ENCODE peak calls at places on chromosome 18, in six cellular contexts. A is ELF-1, Y is NCI-H510A treated with DMSO at 0.1 percent for 48 hours, U is GM13976, C is H54, N is fibroblast of mammary gland. B is an unnamed sample.
A peak's percentile ranks its signal among the peaks of the same experiment; 100 is the strongest.

GRCh38 chr18:46497129-46497528 is 159.9 kb downstream of the LOXHD1 start:
- DNase-seq in A (peak; percentile 49), Y (no peak), U (no peak), C (no peak), N (peak; percentile 16), B (peak; percentile 1)

GRCh38 chr18:79071037-79071960 is 2.1 kb downstream of the ATP9B start:
- DNase-seq in A (no peak), Y (no peak), U (no peak), C (no peak), N (no peak), B (no peak)

GRCh38 chr18:79441261-79441819 is 45.6 kb downstream of the NFATC1 start:
- DNase-seq in A (no peak), Y (no peak), U (no peak), C (no peak), N (no peak), B (no peak)

GRCh38 chr18:77177009-77177408 is 44.4 kb upstream of the MBP start:
- DNase-seq in A (no peak), Y (no peak), U (no peak), C (no peak), N (peak; percentile 81), B (no peak)

GRCh38 chr18:32093106-32093511 is 1.4 kb downstream of the RNF138 start:
- DNase-seq in A (peak; percentile 85), Y (peak; percentile 50), U (peak; percentile 57), C (peak; percentile 7), N (peak; percentile 56), B (peak; percentile 9)

GRCh38 chr18:46374850-46375249 is 270.7 kb downstream of the HAUS1 start:
- DNase-seq in A (peak; percentile 69), Y (no peak), U (no peak), C (no peak), N (no peak), B (no peak)

GRCh38 chr18:28712172-28712571 is 535.2 kb upstream of the CDH2 start:
- DNase-seq in A (no peak), Y (no peak), U (no peak), C (no peak), N (no peak), B (no peak)

GRCh38 chr18:24267878-24268277 is 129.0 kb downstream of the CABYR start:
- DNase-seq in A (no peak), Y (no peak), U (no peak), C (no peak), N (no peak), B (no peak)

GRCh38 chr18:267380-267687 is 513 bp downstream of the THOC1 start:
- DNase-seq in A (no peak), Y (peak; percentile 54), U (no peak), C (no peak), N (peak; percentile 11), B (peak; percentile 20)

GRCh38 chr18:79911009-79911870 is 40.2 kb downstream of the SLC66A2 start:
- DNase-seq in A (peak; percentile 53), Y (no peak), U (peak; percentile 33), C (no peak), N (no peak), B (no peak)

GRCh38 chr18:49795612-49796552 is 17.5 kb downstream of the ACAA2 start:
- DNase-seq in A (no peak), Y (no peak), U (no peak), C (no peak), N (no peak), B (no peak)

GRCh38 chr18:58567453-58568196 is 61.3 kb downstream of the ALPK2 start:
- DNase-seq in A (no peak), Y (no peak), U (no peak), C (no peak), N (peak; percentile 100), B (no peak)

GRCh38 chr18:6219116-6219717 is 195.5 kb downstream of the L3MBTL4 start:
- DNase-seq in A (peak; percentile 64), Y (no peak), U (peak; percentile 33), C (peak; percentile 33), N (peak; percentile 57), B (no peak)

GRCh38 chr18:77495982-77496690 is 246.5 kb downstream of the GALR1 start:
- DNase-seq in A (no peak), Y (no peak), U (no peak), C (no peak), N (no peak), B (no peak)

GRCh38 chr18:51151568-51152511 is 45.6 kb downstream of the MEX3C start:
- DNase-seq in A (peak; percentile 48), Y (no peak), U (peak; percentile 74), C (no peak), N (no peak), B (no peak)

GRCh38 chr18:10525563-10526210 is at the start of gene NAPG:
- DNase-seq in A (peak; percentile 93), Y (peak; percentile 66), U (peak; percentile 96), C (peak; percentile 93), N (peak; percentile 92), B (peak; percentile 82)

GRCh38 chr18:5585653-5586052 is 41.9 kb upstream of the EPB41L3 start:
- DNase-seq in A (no peak), Y (no peak), U (no peak), C (no peak), N (no peak), B (no peak)

GRCh38 chr18:79856119-79857080 is 58.7 kb downstream of the KCNG2 start:
- DNase-seq in A (peak; percentile 82), Y (no peak), U (peak; percentile 77), C (no peak), N (peak; percentile 18), B (no peak)

GRCh38 chr18:44601447-44601846 is 79.2 kb upstream of the SETBP1 start:
- DNase-seq in A (no peak), Y (no peak), U (no peak), C (no peak), N (peak; percentile 85), B (peak; percentile 89)

GRCh38 chr18:60017371-60017770 is 117.6 kb downstream of the PMAIP1 start:
- DNase-seq in A (peak; percentile 53), Y (no peak), U (no peak), C (no peak), N (no peak), B (no peak)

GRCh38 chr18:75284566-75284965 is 74.0 kb downstream of the TSHZ1 start:
- DNase-seq in A (no peak), Y (no peak), U (no peak), C (no peak), N (no peak), B (no peak)

GRCh38 chr18:73893879-73894278 is 253.8 kb downstream of the FBXO15 start:
- DNase-seq in A (no peak), Y (no peak), U (no peak), C (no peak), N (peak; percentile 20), B (no peak)

GRCh38 chr18:43001821-43002220 is 113.7 kb downstream of the RIT2 start:
- DNase-seq in A (no peak), Y (no peak), U (no peak), C (no peak), N (no peak), B (no peak)

GRCh38 chr18:10726198-10727068 is 200.6 kb downstream of the NAPG start:
- DNase-seq in A (peak; percentile 64), Y (no peak), U (peak; percentile 29), C (no peak), N (no peak), B (no peak)

GRCh38 chr18:59629894-59630293 is 67.3 kb downstream of the CCBE1 start:
- DNase-seq in A (no peak), Y (no peak), U (no peak), C (no peak), N (peak; percentile 35), B (no peak)

GRCh38 chr18:9209230-9209629 is 72.6 kb downstream of the ANKRD12 start:
- DNase-seq in A (no peak), Y (no peak), U (no peak), C (no peak), N (no peak), B (no peak)

GRCh38 chr18:26863122-26863879 is 2.2 kb downstream of the AQP4 start:
- DNase-seq in A (peak; percentile 67), Y (peak; percentile 61), U (no peak), C (no peak), N (no peak), B (no peak)

GRCh38 chr18:57730146-57730545 is 73.0 kb downstream of the ATP8B1 start:
- DNase-seq in A (no peak), Y (no peak), U (no peak), C (no peak), N (no peak), B (no peak)

GRCh38 chr18:76821356-76821874 is 942 bp upstream of the ZNF236 start:
- DNase-seq in A (no peak), Y (no peak), U (no peak), C (no peak), N (no peak), B (no peak)

GRCh38 chr18:58745914-58746313 is 74.6 kb downstream of the MALT1 start:
- DNase-seq in A (no peak), Y (no peak), U (no peak), C (no peak), N (no peak), B (no peak)

GRCh38 chr18:48333563-48333962 is 75.6 kb downstream of the ZBTB7C start:
- DNase-seq in A (no peak), Y (peak; percentile 83), U (no peak), C (no peak), N (no peak), B (no peak)

GRCh38 chr18:49170925-49171509 is 220.3 kb upstream of the SMAD7 start:
- DNase-seq in A (no peak), Y (no peak), U (no peak), C (no peak), N (no peak), B (no peak)

GRCh38 chr18:58417752-58418151 is 211.1 kb downstream of the ALPK2 start:
- DNase-seq in A (no peak), Y (no peak), U (no peak), C (peak; percentile 22), N (peak; percentile 92), B (no peak)

GRCh38 chr18:33034212-33034611 is 261.4 kb upstream of the KLHL14 start:
- DNase-seq in A (no peak), Y (no peak), U (no peak), C (no peak), N (no peak), B (no peak)

GRCh38 chr18:26655010-26655613 is 106.8 kb upstream of the KCTD1 start:
- DNase-seq in A (no peak), Y (no peak), U (no peak), C (no peak), N (peak; percentile 21), B (no peak)

B was measured in HS-27A.